ENCODE peak calls at places on chromosomes 3 and 15, in five cellular contexts. U is HAP-1, T is kidney epithelial cell, V is HCT116, F is A549. W is an unnamed sample.

GRCh38 chr3:118208642-118209041 is 826.0 kb downstream of the IGSF11 start:
- DNase-seq in U (no peak), T (no peak), V (no peak), F (no peak), W (no peak)

GRCh38 chr3:149454746-149455145 is 19.8 kb upstream of the TM4SF4 start:
- DNase-seq in U (no peak), T (no peak), V (no peak), F (no peak), W (no peak)

GRCh38 chr3:12379640-12380407 is 91.0 kb downstream of the PPARG start:
- DNase-seq in U (no peak), T (no peak), V (no peak), F (no peak), W (no peak)

GRCh38 chr3:64445318-64446300 is 220.3 kb upstream of the PRICKLE2 start:
- DNase-seq in U (no peak), T (no peak), V (no peak), F (peak; percentile 35), W (no peak)

GRCh38 chr3:71245052-71245488 is 338.5 kb downstream of the FOXP1 start:
- DNase-seq in U (peak; percentile 70), T (no peak), V (no peak), F (no peak), W (no peak)

GRCh38 chr3:40309925-40310635 is 573 bp downstream of the EIF1B start:
- DNase-seq in U (no peak), T (no peak), V (no peak), F (no peak), W (no peak)

GRCh38 chr3:72143322-72143721 is 358.4 kb upstream of the PROK2 start:
- DNase-seq in U (no peak), T (no peak), V (no peak), F (no peak), W (no peak)

GRCh38 chr3:58092516-58092915 is 84.3 kb downstream of the FLNB start:
- DNase-seq in U (no peak), T (no peak), V (no peak), F (no peak), W (no peak)

GRCh38 chr3:184004483-184004882 is 13.2 kb downstream of the ABCC5 start:
- DNase-seq in U (no peak), T (no peak), V (no peak), F (no peak), W (no peak)

GRCh38 chr15:74133071-74133702 is 2.8 kb downstream of the ISLR2 start:
- DNase-seq in U (no peak), T (no peak), V (no peak), F (no peak), W (no peak)

GRCh38 chr3:47250309-47251060 is 32.1 kb downstream of the KIF9 start:
- DNase-seq in U (peak; percentile 43), T (no peak), V (peak; percentile 41), F (peak; percentile 28), W (peak; percentile 18)

GRCh38 chr3:172082269-172082668 is 42.9 kb downstream of the FNDC3B start:
- DNase-seq in U (no peak), T (no peak), V (no peak), F (no peak), W (no peak)

GRCh38 chr3:195715583-195716266 is 5.1 kb upstream of the MUC20 start:
- DNase-seq in U (no peak), T (peak; percentile 35), V (peak; percentile 89), F (no peak), W (no peak)

GRCh38 chr3:117248149-117248548 is 538.6 kb downstream of the TUSC7 start:
- DNase-seq in U (peak; percentile 57), T (no peak), V (no peak), F (no peak), W (no peak)

DNA sequence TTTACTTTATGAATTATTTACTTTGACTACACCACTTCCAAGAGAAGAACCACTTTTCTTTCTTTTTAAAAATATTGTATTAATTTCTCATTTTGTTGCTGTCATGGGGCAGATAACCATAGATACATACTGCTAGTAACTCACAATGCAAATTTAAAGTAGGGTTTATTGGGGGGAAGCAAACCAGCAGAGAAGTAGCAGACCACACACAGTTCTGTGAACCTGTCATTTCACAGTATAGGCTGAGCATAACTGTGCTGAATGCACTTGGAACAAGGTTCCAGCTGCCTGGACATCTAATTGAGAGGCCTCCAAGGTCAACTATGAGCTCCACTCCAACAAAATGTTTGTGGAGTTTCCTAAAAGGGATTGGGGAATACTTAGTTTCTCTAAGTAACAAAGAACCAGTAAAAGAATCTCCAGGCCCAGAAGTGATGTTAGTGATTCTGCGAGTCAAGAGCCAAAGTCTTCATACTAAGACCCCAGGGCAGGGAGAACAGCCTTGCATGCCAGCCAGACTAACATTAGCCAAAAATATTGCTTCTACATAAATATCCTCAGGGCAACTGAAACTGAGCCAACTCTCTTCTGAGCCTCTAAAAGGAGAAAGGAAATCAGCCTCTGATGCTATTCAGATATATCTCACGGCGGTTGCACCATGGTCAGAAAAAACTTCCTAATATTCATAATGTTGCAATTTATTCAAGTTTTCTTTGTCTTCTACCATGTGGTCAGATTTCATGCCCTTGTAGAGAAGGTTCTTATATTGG is 856.4 kb upstream of the ALCAM start:
- DNase-seq in U (no peak), T (no peak), V (no peak), F (no peak), W (no peak)
- H3K4me3 ChIP-seq in U (no peak overlapping the region), T (no peak overlapping the region), V (no peak overlapping the region), F (no peak overlapping the region), W (no peak overlapping the region)

DNA sequence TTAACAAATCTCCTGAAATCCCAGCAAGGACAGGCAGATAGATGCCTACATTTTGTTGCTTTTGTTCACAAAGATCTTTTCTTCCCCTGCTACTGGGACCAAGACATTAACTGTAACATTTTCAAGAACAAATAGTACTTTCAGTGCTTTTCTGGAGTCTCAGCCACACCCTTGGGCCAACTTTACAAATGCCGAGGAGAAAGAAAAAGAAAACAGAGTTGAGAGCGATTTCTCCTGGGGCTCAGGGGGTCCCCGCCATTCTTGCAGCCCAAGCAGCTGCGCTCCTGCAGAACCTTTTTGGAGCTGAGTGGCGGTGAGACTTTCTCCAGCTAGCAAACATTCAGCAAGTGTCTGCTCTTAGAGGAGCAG is 18.8 kb downstream of the EID1 start:
- DNase-seq in U (no peak), T (no peak), V (no peak), F (no peak), W (no peak)
- H3K4me3 ChIP-seq in U (no peak overlapping the region), T (no peak overlapping the region), V (no peak overlapping the region), F (no peak overlapping the region), W (no peak overlapping the region)

GRCh38 chr3:27376109-27376772 is 7.1 kb upstream of the NEK10 start:
- DNase-seq in U (no peak), T (no peak), V (no peak), F (no peak), W (no peak)
- H3K4me3 ChIP-seq in U (no peak overlapping the region), T (no peak overlapping the region), V (no peak overlapping the region), F (no peak overlapping the region), W (no peak overlapping the region)

GRCh38 chr15:36882487-36883108 is 217.8 kb downstream of the MEIS2 start:
- DNase-seq in U (no peak), T (no peak), V (no peak), F (no peak), W (no peak)
- H3K4me3 ChIP-seq in U (no peak overlapping the region), T (no peak overlapping the region), V (no peak overlapping the region), F (no peak overlapping the region), W (no peak overlapping the region)

GRCh38 chr3:151976211-151977050 is 103.0 kb downstream of the SUCNR1 start:
- DNase-seq in U (no peak), T (peak; percentile 98), V (peak; percentile 94), F (peak; percentile 37), W (no peak)
- H3K4me3 ChIP-seq in U (no peak overlapping the region), T (no peak overlapping the region), V (peak overlapping the region; percentile 12), F (peak overlapping the region; percentile 19), W (no peak overlapping the region)

DNA sequence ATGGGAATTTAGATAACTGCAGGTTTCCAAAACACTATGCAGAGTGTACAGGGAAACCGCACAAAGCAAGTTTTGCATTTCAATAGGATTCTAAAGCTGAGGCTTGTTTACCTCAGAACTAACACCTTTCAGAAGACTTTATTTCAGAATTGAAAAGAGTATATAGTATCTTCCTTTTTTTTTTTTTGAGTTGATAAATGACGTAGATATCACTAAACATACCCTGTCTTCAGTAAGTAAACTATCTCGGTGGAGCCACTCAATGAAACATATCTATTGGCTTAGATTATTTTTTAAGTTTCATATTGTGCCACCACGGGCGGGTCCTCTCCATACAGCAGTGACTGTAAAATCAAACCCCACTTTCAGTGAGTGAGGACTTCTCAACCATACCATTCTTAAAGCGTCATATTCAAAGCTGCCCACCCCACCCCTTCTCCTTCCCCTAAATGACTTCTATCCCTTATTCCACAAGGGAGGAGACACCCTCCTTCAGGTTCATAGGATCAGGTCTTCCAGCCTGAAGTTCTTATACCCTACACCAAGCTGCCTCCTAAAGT is 2.0 kb upstream of the TBL1XR1 start:
- DNase-seq in U (no peak), T (no peak), V (no peak), F (no peak), W (no peak)
- H3K4me3 ChIP-seq in U (no peak overlapping the region), T (no peak overlapping the region), V (no peak overlapping the region), F (no peak overlapping the region), W (no peak overlapping the region)

GRCh38 chr3:156553705-156554356 is 1.1 kb downstream of the SSR3 start:
- DNase-seq in U (peak; percentile 21), T (no peak), V (peak; percentile 1), F (no peak), W (no peak)

GRCh38 chr3:156551746-156552145 is 3.2 kb downstream of the SSR3 start:
- DNase-seq in U (no peak), T (peak; percentile 28), V (no peak), F (no peak), W (no peak)

GRCh38 chr3:156548041-156548687 is 6.8 kb downstream of the SSR3 start:
- DNase-seq in U (no peak), T (no peak), V (no peak), F (no peak), W (no peak)

GRCh38 chr3:156552973-156553372 is 1.9 kb downstream of the SSR3 start:
- DNase-seq in U (no peak), T (no peak), V (no peak), F (no peak), W (no peak)

GRCh38 chr3:156551261-156551660 is 3.7 kb downstream of the SSR3 start:
- DNase-seq in U (no peak), T (no peak), V (no peak), F (no peak), W (no peak)
- H3K4me3 ChIP-seq in U (no peak overlapping the region), T (no peak overlapping the region), V (no peak overlapping the region), F (no peak overlapping the region), W (no peak overlapping the region)